ENCODE peak calls at places on chromosomes 5 and 9, in six cellular contexts. Z is H1, T is HCT116, N is Karpas-422, Y is GM23248, G is IMR-90. W is an unnamed sample.

GRCh38 chr5:122639852-122640251 is 135.0 kb upstream of the SNX2 start:
- DNase-seq in Z (no peak), T (no peak), N (no peak), Y (no peak), G (no peak), W (no peak)

GRCh38 chr5:118220491-118220890 is 767.9 kb downstream of the DTWD2 start:
- DNase-seq in Z (no peak), T (no peak), N (no peak), Y (peak), G (no peak), W (no peak)

GRCh38 chr5:143635146-143635752 is 176.7 kb upstream of the HMHB1 start:
- DNase-seq in Z (no peak), T (no peak), N (no peak), Y (peak), G (peak), W (no peak)

GRCh38 chr5:25006734-25007133 is 362.0 kb upstream of the CDH10 start:
- DNase-seq in Z (no peak), T (no peak), N (no peak), Y (peak), G (no peak), W (peak)

GRCh38 chr5:154729613-154730012 is 25.6 kb upstream of the LARP1 start:
- DNase-seq in Z (no peak), T (no peak), N (no peak), Y (no peak), G (no peak), W (no peak)

GRCh38 chr9:137702615-137703379 is 84.0 kb downstream of the EHMT1 start:
- DNase-seq in Z (no peak), T (no peak), N (no peak), Y (no peak), G (no peak), W (no peak)

GRCh38 chr5:131550606-131551005 is 84.4 kb downstream of the RAPGEF6 start:
- DNase-seq in Z (no peak), T (no peak), N (no peak), Y (no peak), G (no peak), W (no peak)

GRCh38 chr5:55908804-55909203 is 57.6 kb downstream of the IL31RA start:
- DNase-seq in Z (no peak), T (no peak), N (peak), Y (peak), G (no peak), W (no peak)

GRCh38 chr9:112784020-112784788 is 33.6 kb downstream of the SNX30 start:
- DNase-seq in Z (peak), T (no peak), N (no peak), Y (no peak), G (peak), W (peak)

GRCh38 chr5:65919773-65920172 is 6.6 kb upstream of the ERBIN start:
- DNase-seq in Z (no peak), T (no peak), N (no peak), Y (peak), G (peak), W (no peak)

GRCh38 chr9:34556231-34556525 is 33.3 kb downstream of the CNTFR start:
- DNase-seq in Z (no peak), T (no peak), N (no peak), Y (no peak), G (no peak), W (no peak)

GRCh38 chr9:135825435-135826187 is 81.7 kb downstream of the CAMSAP1 start:
- DNase-seq in Z (no peak), T (no peak), N (no peak), Y (no peak), G (no peak), W (no peak)

GRCh38 chr9:98864257-98865180 is 57.0 kb downstream of the GALNT12 start:
- DNase-seq in Z (no peak), T (no peak), N (no peak), Y (peak), G (peak), W (no peak)

GRCh38 chr9:113619156-113619861 is 155.8 kb downstream of the RGS3 start:
- DNase-seq in Z (peak), T (no peak), N (no peak), Y (no peak), G (no peak), W (no peak)

GRCh38 chr9:90053027-90053426 is 448.2 kb downstream of the GADD45G start:
- DNase-seq in Z (peak), T (peak), N (peak), Y (no peak), G (no peak), W (no peak)

GRCh38 chr5:180251887-180252286 is 40.0 kb downstream of the MAPK9 start:
- DNase-seq in Z (no peak), T (no peak), N (no peak), Y (no peak), G (no peak), W (no peak)

GRCh38 chr5:153445875-153446567 is 44.4 kb upstream of the GRIA1 start:
- DNase-seq in Z (no peak), T (no peak), N (no peak), Y (peak), G (no peak), W (no peak)

GRCh38 chr5:141835928-141836667 is 42.1 kb downstream of the PCDH1 start:
- DNase-seq in Z (no peak), T (no peak), N (no peak), Y (peak), G (peak), W (no peak)

GRCh38 chr9:89484475-89485404 is 13.2 kb downstream of the SEMA4D start:
- DNase-seq in Z (no peak), T (no peak), N (no peak), Y (no peak), G (peak), W (no peak)

GRCh38 chr5:135565691-135566421 is 12.9 kb downstream of the CXCL14 start:
- DNase-seq in Z (peak), T (peak), N (peak), Y (peak), G (peak), W (peak)

GRCh38 chr9:79800578-79800977 is 228.8 kb downstream of the TLE4 start:
- DNase-seq in Z (no peak), T (no peak), N (no peak), Y (peak), G (peak), W (no peak)

GRCh38 chr5:98455660-98456059 is 317.8 kb upstream of the RGMB start:
- DNase-seq in Z (no peak), T (no peak), N (no peak), Y (peak), G (peak), W (no peak)

GRCh38 chr9:120441446-120442279 is 138.3 kb downstream of the CDK5RAP2 start:
- DNase-seq in Z (no peak), T (no peak), N (peak), Y (peak), G (peak), W (no peak)

GRCh38 chr5:53099546-53099945 is 10.0 kb downstream of the MOCS2 start:
- DNase-seq in Z (no peak), T (no peak), N (peak), Y (peak), G (peak), W (no peak)

GRCh38 chr5:138929571-138929955 is 54.4 kb upstream of the LRRTM2 start:
- DNase-seq in Z (no peak), T (no peak), N (no peak), Y (no peak), G (no peak), W (no peak)

GRCh38 chr5:1794896-1795290 is 4.7 kb downstream of the MRPL36 start:
- DNase-seq in Z (no peak), T (no peak), N (no peak), Y (no peak), G (no peak), W (no peak)

GRCh38 chr9:113771199-113771598 is 104.9 kb upstream of the ZNF618 start:
- DNase-seq in Z (no peak), T (no peak), N (no peak), Y (no peak), G (no peak), W (no peak)

GRCh38 chr9:135075234-135076142 is 12.0 kb upstream of the OLFM1 start:
- DNase-seq in Z (peak), T (no peak), N (no peak), Y (peak), G (no peak), W (peak)

GRCh38 chr5:78103226-78103722 is 191.2 kb downstream of the AP3B1 start:
- DNase-seq in Z (no peak), T (no peak), N (no peak), Y (no peak), G (no peak), W (no peak)

GRCh38 chr9:28882528-28882927 is 1309.2 kb upstream of the C9orf72 start:
- DNase-seq in Z (no peak), T (no peak), N (no peak), Y (no peak), G (no peak), W (no peak)

GRCh38 chr5:138491669-138492551 is 26.6 kb downstream of the EGR1 start:
- DNase-seq in Z (peak), T (peak), N (peak), Y (peak), G (peak), W (peak)

GRCh38 chr5:115194671-115195070 is 25.0 kb upstream of the TRIM36 start:
- DNase-seq in Z (no peak), T (no peak), N (no peak), Y (peak), G (no peak), W (no peak)

GRCh38 chr9:38311382-38312270 is 80.9 kb upstream of the ALDH1B1 start:
- DNase-seq in Z (peak), T (no peak), N (no peak), Y (no peak), G (no peak), W (peak)

GRCh38 chr5:5978501-5979361 is 399.6 kb downstream of the MED10 start:
- DNase-seq in Z (no peak), T (no peak), N (no peak), Y (no peak), G (no peak), W (no peak)

GRCh38 chr5:5981562-5981961 is 396.8 kb downstream of the MED10 start:
- DNase-seq in Z (no peak), T (no peak), N (no peak), Y (no peak), G (no peak), W (no peak)

GRCh38 chr5:5979362-5979760 is 399.0 kb downstream of the MED10 start:
- DNase-seq in Z (no peak), T (no peak), N (no peak), Y (peak), G (no peak), W (no peak)

GRCh38 chr5:5979761-5980570 is 398.4 kb downstream of the MED10 start:
- DNase-seq in Z (no peak), T (no peak), N (no peak), Y (no peak), G (no peak), W (no peak)

DNA sequence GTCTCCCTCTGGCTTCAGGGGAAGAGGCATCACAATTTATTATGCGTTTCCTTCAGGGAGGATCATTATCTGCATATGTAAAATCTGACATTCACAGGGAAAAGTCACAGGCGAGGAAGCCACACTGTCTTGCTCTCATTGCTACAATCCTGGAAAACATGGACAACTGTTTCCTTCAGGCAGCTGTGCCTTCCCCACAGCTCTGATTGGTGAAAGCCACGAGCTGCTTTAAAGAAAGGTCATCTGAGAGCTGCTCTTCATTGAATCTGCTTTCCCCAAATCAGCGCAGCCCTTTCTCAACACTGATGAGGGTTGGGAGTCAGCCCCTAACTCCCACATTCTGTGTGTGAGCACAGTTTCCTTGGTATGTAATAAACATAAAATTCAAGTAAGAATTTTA is 397.7 kb downstream of the MED10 start:
- DNase-seq in Z (no peak), T (no peak), N (no peak), Y (no peak), G (no peak), W (no peak)
- H3K4me2 ChIP-seq in Z (no peak), T (no peak), N (no peak), Y (no peak), G (no peak), W (no peak)

GRCh38 chr5:14821721-14822120 is 49.9 kb downstream of the ANKH start:
- DNase-seq in Z (no peak), T (no peak), N (no peak), Y (no peak), G (no peak), W (no peak)
- H3K9ac ChIP-seq in Z (no peak), T (no peak), N (no peak), Y (no peak), G (no peak), W (no peak)

DNA sequence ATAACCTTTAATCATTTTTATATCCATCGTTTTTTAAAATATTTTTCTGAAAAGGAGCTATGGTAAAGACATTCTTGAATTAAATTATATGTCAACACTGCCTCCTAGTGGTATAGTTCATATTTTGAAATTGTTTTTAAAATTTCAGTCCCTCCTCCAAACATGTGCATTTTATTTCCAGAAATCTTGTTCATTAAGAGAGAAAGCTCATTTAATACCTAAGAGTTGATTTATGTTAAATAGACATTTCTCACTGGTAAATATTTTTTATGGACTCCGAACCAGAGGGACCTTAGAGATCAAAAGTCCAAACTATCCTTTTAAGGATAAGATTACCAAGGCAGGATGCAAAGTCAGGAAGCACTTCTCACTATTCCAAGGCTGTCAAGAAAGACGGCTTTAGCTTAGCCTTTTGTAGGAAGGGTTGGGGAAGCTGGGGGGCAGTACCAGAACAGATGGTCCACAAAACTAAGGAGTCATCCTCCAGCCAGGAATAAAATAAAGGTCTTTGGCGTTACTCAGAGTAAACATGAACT is 21.6 kb downstream of the BHMT start:
- DNase-seq in Z (no peak), T (peak), N (peak), Y (peak), G (peak), W (peak)
- H3K27ac ChIP-seq in Z (no peak), T (peak), N (no peak), Y (peak), G (peak), W (no peak)

DNA sequence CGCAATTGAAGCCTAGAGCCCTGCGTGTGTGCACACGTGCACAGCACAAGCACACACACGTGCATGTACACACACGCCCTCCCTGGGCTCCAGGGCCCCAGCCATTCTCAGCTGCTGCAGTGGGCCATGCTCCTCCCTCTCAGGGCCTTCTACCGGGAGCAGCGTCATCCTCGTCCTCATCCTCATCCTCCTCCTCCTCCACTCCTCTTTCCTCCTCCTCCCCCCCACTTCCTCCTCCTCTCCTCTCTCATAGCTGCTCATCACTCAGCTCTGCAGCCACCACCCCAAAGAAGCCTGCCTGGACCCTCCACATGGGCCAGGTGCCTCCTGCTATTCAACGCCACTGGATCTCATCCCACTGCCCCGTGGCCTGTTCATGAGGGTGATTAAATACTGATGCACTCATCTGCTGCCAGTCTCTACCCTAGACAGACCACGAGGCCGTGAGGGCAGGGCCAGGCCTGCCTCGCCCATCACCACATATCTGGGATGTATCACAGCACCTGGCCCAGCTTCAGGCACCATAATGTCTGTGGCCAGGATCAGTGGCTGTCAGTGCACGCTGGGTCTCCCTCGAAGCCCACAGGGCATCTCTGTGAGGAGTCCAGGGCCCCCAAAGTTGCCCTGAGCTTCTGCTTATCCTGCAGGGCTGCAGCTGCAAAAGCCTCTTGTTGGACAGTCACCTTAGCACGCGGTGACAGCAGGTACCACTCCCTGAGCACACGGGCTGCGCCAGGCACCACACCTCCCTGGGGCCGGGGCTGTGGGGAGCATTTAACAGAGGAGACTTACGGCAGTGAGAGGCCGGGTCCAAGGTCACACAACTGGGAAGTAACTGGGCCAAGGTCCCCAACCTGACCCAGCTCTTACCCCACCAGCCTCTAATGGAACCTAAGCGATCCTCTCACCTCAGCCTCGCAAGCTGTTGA is 9.7 kb downstream of the FAM78A start:
- DNase-seq in Z (no peak), T (no peak), N (no peak), Y (no peak), G (no peak), W (no peak)
- H3K4me2 ChIP-seq in Z (no peak), T (no peak), N (no peak), Y (no peak), G (no peak), W (no peak)

GRCh38 chr5:174759091-174759490 is 34.7 kb downstream of the MSX2 start:
- DNase-seq in Z (no peak), T (no peak), N (no peak), Y (no peak), G (no peak), W (no peak)
- H3K9ac ChIP-seq in Z (no peak), T (no peak), N (no peak), Y (no peak), G (no peak), W (no peak)

GRCh38 chr5:12624776-12625560 is 720.7 kb upstream of the CTNND2 start:
- DNase-seq in Z (no peak), T (no peak), N (no peak), Y (no peak), G (no peak), W (no peak)

GRCh38 chr5:12625667-12626263 is 721.5 kb upstream of the CTNND2 start:
- DNase-seq in Z (no peak), T (no peak), N (no peak), Y (no peak), G (no peak), W (no peak)

GRCh38 chr5:12626556-12626955 is 722.3 kb upstream of the CTNND2 start:
- DNase-seq in Z (no peak), T (no peak), N (no peak), Y (no peak), G (no peak), W (no peak)

DNA sequence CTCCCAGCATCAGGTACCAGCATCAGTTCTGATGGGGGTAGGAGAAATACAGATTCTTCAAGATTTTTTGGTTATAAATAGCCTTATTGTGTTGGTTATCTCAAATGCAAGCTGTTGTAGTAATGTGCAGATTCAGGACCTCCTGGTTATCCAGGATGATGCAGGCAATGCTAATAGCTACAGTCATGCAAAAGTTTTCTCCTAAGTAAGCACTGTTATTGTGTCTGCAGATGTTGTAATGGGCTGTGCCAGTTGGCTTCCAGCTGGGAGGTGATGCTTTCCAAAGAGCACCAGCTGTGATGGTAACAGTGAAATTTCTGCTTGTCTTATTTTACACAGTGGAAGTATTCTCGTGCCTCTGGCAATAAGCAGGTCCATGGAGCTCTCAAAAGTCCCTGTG is 719.2 kb upstream of the CTNND2 start:
- DNase-seq in Z (no peak), T (no peak), N (no peak), Y (no peak), G (no peak), W (no peak)
- H3K27ac ChIP-seq in Z (peak), T (no peak), N (no peak), Y (no peak), G (no peak), W (no peak)

DNA sequence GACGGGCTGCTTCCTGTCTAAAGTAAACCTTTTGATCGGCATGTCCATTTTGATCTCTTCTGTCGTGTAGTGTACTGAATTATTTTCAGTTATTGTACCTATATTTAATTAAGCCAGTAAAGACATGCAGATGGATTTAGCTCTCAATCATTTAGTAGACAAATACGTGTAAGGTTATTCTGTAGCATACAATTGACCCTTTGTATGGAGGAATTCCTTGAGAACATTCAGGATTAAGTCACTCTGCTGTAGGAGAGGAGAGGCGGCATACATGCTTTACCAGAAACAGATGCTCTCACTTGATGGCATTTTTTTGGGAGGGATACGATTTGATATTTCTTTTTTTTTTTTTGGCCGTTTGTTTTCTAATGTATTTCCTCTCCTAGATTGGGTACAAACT is 141.0 kb downstream of the PBX3 start:
- DNase-seq in Z (no peak), T (no peak), N (no peak), Y (peak), G (peak), W (peak)
- H3K4me2 ChIP-seq in Z (peak), T (no peak), N (no peak), Y (peak), G (no peak), W (peak)